ENCODE peak calls at places on chromosome 4, in ten cellular contexts. One of them, this sample, is unnamed.

GRCh38 chr4:54877006-54877405 is 219.2 kb downstream of the KIT start:
- DNase-seq in NCI-H774: no peak
- DNase-seq in HS-5: no peak
- DNase-seq in substantia nigra: no peak
- DNase-seq in NCI-H1436 treated with DMSO at 0.1 percent for 48 hours: no peak
- DNase-seq in adipocyte: no peak
- DNase-seq in NCI-H446 treated with DMSO at 0.1 percent for 48 hours: no peak
- DNase-seq in midbrain: no peak
- DNase-seq in H7: no peak
- DNase-seq in pancreas: no peak
- DNase-seq in this sample: no peak

GRCh38 chr4:44434247-44434646 is 14.4 kb downstream of the KCTD8 start:
- DNase-seq in NCI-H774: no peak
- DNase-seq in HS-5: no peak
- DNase-seq in substantia nigra: no peak
- DNase-seq in NCI-H1436 treated with DMSO at 0.1 percent for 48 hours: no peak
- DNase-seq in adipocyte: no peak
- DNase-seq in NCI-H446 treated with DMSO at 0.1 percent for 48 hours: no peak
- DNase-seq in midbrain: no peak
- DNase-seq in H7: no peak
- DNase-seq in pancreas: no peak
- DNase-seq in this sample: no peak

GRCh38 chr4:69823481-69824186 is 36.3 kb downstream of the SULT1E1 start:
- DNase-seq in NCI-H774: peak; percentile 76
- DNase-seq in HS-5: peak; percentile 18
- DNase-seq in substantia nigra: no peak
- DNase-seq in NCI-H1436 treated with DMSO at 0.1 percent for 48 hours: peak; percentile 66
- DNase-seq in adipocyte: peak; percentile 58
- DNase-seq in NCI-H446 treated with DMSO at 0.1 percent for 48 hours: no peak
- DNase-seq in midbrain: no peak
- DNase-seq in H7: no peak
- DNase-seq in pancreas: no peak
- DNase-seq in this sample: peak; percentile 62

GRCh38 chr4:115945026-115945425 is 831.6 kb upstream of the NDST4 start:
- DNase-seq in NCI-H774: no peak
- DNase-seq in HS-5: no peak
- DNase-seq in substantia nigra: no peak
- DNase-seq in NCI-H1436 treated with DMSO at 0.1 percent for 48 hours: no peak
- DNase-seq in adipocyte: no peak
- DNase-seq in NCI-H446 treated with DMSO at 0.1 percent for 48 hours: no peak
- DNase-seq in midbrain: no peak
- DNase-seq in H7: no peak
- DNase-seq in pancreas: no peak
- DNase-seq in this sample: no peak

GRCh38 chr4:53055274-53055673 is 193.2 kb downstream of the RASL11B start:
- DNase-seq in NCI-H774: no peak
- DNase-seq in HS-5: no peak
- DNase-seq in substantia nigra: no peak
- DNase-seq in NCI-H1436 treated with DMSO at 0.1 percent for 48 hours: no peak
- DNase-seq in adipocyte: peak; percentile 76
- DNase-seq in NCI-H446 treated with DMSO at 0.1 percent for 48 hours: no peak
- DNase-seq in midbrain: no peak
- DNase-seq in H7: no peak
- DNase-seq in pancreas: no peak
- DNase-seq in this sample: no peak

GRCh38 chr4:183588169-183588675 is 70.8 kb downstream of the RWDD4 start:
- DNase-seq in NCI-H774: no peak
- DNase-seq in HS-5: no peak
- DNase-seq in substantia nigra: no peak
- DNase-seq in NCI-H1436 treated with DMSO at 0.1 percent for 48 hours: peak; percentile 15
- DNase-seq in adipocyte: peak; percentile 8
- DNase-seq in NCI-H446 treated with DMSO at 0.1 percent for 48 hours: no peak
- DNase-seq in midbrain: peak; percentile 32
- DNase-seq in H7: no peak
- DNase-seq in pancreas: no peak
- DNase-seq in this sample: no peak

GRCh38 chr4:155722336-155722735 is 36.5 kb upstream of the GUCY1B1 start:
- DNase-seq in NCI-H774: no peak
- DNase-seq in HS-5: no peak
- DNase-seq in substantia nigra: no peak
- DNase-seq in NCI-H1436 treated with DMSO at 0.1 percent for 48 hours: no peak
- DNase-seq in adipocyte: no peak
- DNase-seq in NCI-H446 treated with DMSO at 0.1 percent for 48 hours: no peak
- DNase-seq in midbrain: no peak
- DNase-seq in H7: no peak
- DNase-seq in pancreas: no peak
- DNase-seq in this sample: no peak

GRCh38 chr4:56704074-56704473 is 23.0 kb upstream of the HOPX start:
- DNase-seq in NCI-H774: no peak
- DNase-seq in HS-5: no peak
- DNase-seq in substantia nigra: peak; percentile 15
- DNase-seq in NCI-H1436 treated with DMSO at 0.1 percent for 48 hours: no peak
- DNase-seq in adipocyte: no peak
- DNase-seq in NCI-H446 treated with DMSO at 0.1 percent for 48 hours: no peak
- DNase-seq in midbrain: no peak
- DNase-seq in H7: no peak
- DNase-seq in pancreas: no peak
- DNase-seq in this sample: no peak

GRCh38 chr4:141686146-141686775 is 49.9 kb downstream of the IL15 start:
- DNase-seq in NCI-H774: no peak
- DNase-seq in HS-5: peak; percentile 54
- DNase-seq in substantia nigra: no peak
- DNase-seq in NCI-H1436 treated with DMSO at 0.1 percent for 48 hours: no peak
- DNase-seq in adipocyte: no peak
- DNase-seq in NCI-H446 treated with DMSO at 0.1 percent for 48 hours: no peak
- DNase-seq in midbrain: no peak
- DNase-seq in H7: no peak
- DNase-seq in pancreas: no peak
- DNase-seq in this sample: no peak

GRCh38 chr4:1600811-1601532 is 83.1 kb downstream of the FAM53A start:
- DNase-seq in NCI-H774: no peak
- DNase-seq in HS-5: no peak
- DNase-seq in substantia nigra: no peak
- DNase-seq in NCI-H1436 treated with DMSO at 0.1 percent for 48 hours: no peak
- DNase-seq in adipocyte: no peak
- DNase-seq in NCI-H446 treated with DMSO at 0.1 percent for 48 hours: no peak
- DNase-seq in midbrain: no peak
- DNase-seq in H7: peak; percentile 57
- DNase-seq in pancreas: peak; percentile 57
- DNase-seq in this sample: no peak